ENCODE peak calls at places on chromosome 21, in six cellular contexts. V is choroid plexus epithelial cell, A is SK-N-SH, F is SJSA1, L is lower leg skin, U is sigmoid colon. K is an unnamed sample.

GRCh38 chr21:41746744-41747006 is 20.2 kb downstream of the RIPK4 start:
- DNase-seq in V (no peak), A (no peak), F (no peak), L (no peak), U (no peak), K (no peak)

GRCh38 chr21:41171210-41171609 is 3.2 kb downstream of the BACE2 start:
- DNase-seq in V (no peak), A (no peak), F (no peak), L (peak), U (peak), K (peak)

GRCh38 chr21:42471206-42471605 is 24.8 kb downstream of the RSPH1 start:
- DNase-seq in V (no peak), A (no peak), F (no peak), L (peak), U (no peak), K (no peak)

GRCh38 chr21:27026501-27026900 is 59.6 kb upstream of the ADAMTS5 start:
- DNase-seq in V (peak), A (no peak), F (peak), L (no peak), U (no peak), K (no peak)

GRCh38 chr21:36422279-36423098 is 37.3 kb downstream of the CHAF1B start:
- DNase-seq in V (peak), A (peak), F (peak), L (no peak), U (no peak), K (no peak)

GRCh38 chr21:34835526-34835925 is 166.7 kb downstream of the CLIC6 start:
- DNase-seq in V (peak), A (no peak), F (no peak), L (peak), U (peak), K (no peak)

GRCh38 chr21:14581902-14582457 is 35.9 kb upstream of the SAMSN1 start:
- DNase-seq in V (no peak), A (no peak), F (no peak), L (no peak), U (no peak), K (no peak)

GRCh38 chr21:44800103-44800502 is 1.5 kb downstream of the UBE2G2 start:
- DNase-seq in V (peak), A (peak), F (peak), L (no peak), U (no peak), K (no peak)

GRCh38 chr21:34020005-34020847 is 53.2 kb upstream of the MRPS6 start:
- DNase-seq in V (no peak), A (no peak), F (no peak), L (no peak), U (no peak), K (no peak)

GRCh38 chr21:30605968-30606367 is 5.1 kb downstream of the KRTAP22-1 start:
- DNase-seq in V (no peak), A (no peak), F (no peak), L (no peak), U (no peak), K (no peak)

GRCh38 chr21:19245188-19245580 is 841.6 kb upstream of the TMPRSS15 start:
- DNase-seq in V (no peak), A (no peak), F (no peak), L (peak), U (no peak), K (no peak)

GRCh38 chr21:15831497-15831896 is 101.7 kb downstream of the USP25 start:
- DNase-seq in V (no peak), A (no peak), F (no peak), L (no peak), U (no peak), K (no peak)

GRCh38 chr21:33229776-33230517 is at the start of gene IFNAR2:
- DNase-seq in V (peak), A (peak), F (peak), L (peak), U (peak), K (peak)

GRCh38 chr21:15122241-15122640 is 57.4 kb upstream of the NRIP1 start:
- DNase-seq in V (no peak), A (no peak), F (no peak), L (no peak), U (no peak), K (no peak)

GRCh38 chr21:41953249-41953830 is 478 bp downstream of the C2CD2 start:
- DNase-seq in V (no peak), A (peak), F (peak), L (no peak), U (no peak), K (no peak)

GRCh38 chr21:44583800-44584147 is 3.4 kb upstream of the KRTAP10-5 start:
- DNase-seq in V (no peak), A (no peak), F (no peak), L (no peak), U (no peak), K (no peak)

GRCh38 chr21:44757731-44758130 is 43.9 kb downstream of the UBE2G2 start:
- DNase-seq in V (no peak), A (no peak), F (no peak), L (no peak), U (no peak), K (no peak)

GRCh38 chr21:23968722-23969647 is 1638.3 kb downstream of the MRPL39 start:
- DNase-seq in V (peak), A (peak), F (no peak), L (no peak), U (no peak), K (no peak)

GRCh38 chr21:33261635-33262034 is 4.5 kb upstream of the IL10RB start:
- DNase-seq in V (peak), A (no peak), F (no peak), L (no peak), U (no peak), K (no peak)

GRCh38 chr21:42618713-42619112 is 34.7 kb upstream of the PDE9A start:
- DNase-seq in V (no peak), A (no peak), F (no peak), L (peak), U (no peak), K (no peak)

GRCh38 chr21:23939369-23940065 is 1667.8 kb downstream of the MRPL39 start:
- DNase-seq in V (no peak), A (no peak), F (no peak), L (no peak), U (no peak), K (no peak)

K was measured in ascending aorta.